ENCODE peak calls at places on chromosomes 4 and X, in ten cellular contexts. One of them, this sample, is unnamed.

GRCh38 chr4:184968784-184969201 is 49.5 kb upstream of the HELT start:
- DNase-seq in CD8-positive, alpha-beta memory T cell: no peak
- DNase-seq in endodermal cell: no peak
- DNase-seq in IMR-90: no peak
- DNase-seq in GM23338: no peak
- DNase-seq in heart right ventricle: peak; percentile 62
- DNase-seq in psoas muscle: peak; percentile 37
- DNase-seq in CD8-positive, alpha-beta T cell: no peak
- DNase-seq in RWPE2: no peak
- DNase-seq in suprapubic skin: no peak
- DNase-seq in this sample: no peak

GRCh38 chrX:19627533-19627932 is 112.2 kb upstream of the MAP3K15 start:
- DNase-seq in endodermal cell: no peak
- DNase-seq in GM23338: no peak
- DNase-seq in CD8-positive, alpha-beta memory T cell: no peak
- DNase-seq in psoas muscle: no peak
- DNase-seq in RWPE2: no peak
- DNase-seq in CD8-positive, alpha-beta T cell: no peak
- DNase-seq in suprapubic skin: no peak
- DNase-seq in heart right ventricle: no peak
- DNase-seq in IMR-90: peak; percentile 13
- DNase-seq in this sample: peak; percentile 28

GRCh38 chrX:153647461-153648357 is 706 bp downstream of the DUSP9 start:
- DNase-seq in CD8-positive, alpha-beta memory T cell: no peak
- DNase-seq in psoas muscle: no peak
- DNase-seq in endodermal cell: peak; percentile 47
- DNase-seq in heart right ventricle: no peak
- DNase-seq in suprapubic skin: peak; percentile 58
- DNase-seq in CD8-positive, alpha-beta T cell: no peak
- DNase-seq in GM23338: no peak
- DNase-seq in IMR-90: no peak
- DNase-seq in RWPE2: peak; percentile 22
- DNase-seq in this sample: no peak

GRCh38 chr4:109985993-109986640 is 73.4 kb downstream of the EGF start:
- DNase-seq in heart right ventricle: no peak
- DNase-seq in suprapubic skin: no peak
- DNase-seq in GM23338: no peak
- DNase-seq in IMR-90: no peak
- DNase-seq in CD8-positive, alpha-beta T cell: no peak
- DNase-seq in endodermal cell: no peak
- DNase-seq in RWPE2: no peak
- DNase-seq in CD8-positive, alpha-beta memory T cell: no peak
- DNase-seq in psoas muscle: no peak
- DNase-seq in this sample: peak; percentile 73

GRCh38 chrX:39903937-39904336 is 193.8 kb downstream of the BCOR start:
- DNase-seq in CD8-positive, alpha-beta T cell: no peak
- DNase-seq in IMR-90: peak; percentile 44
- DNase-seq in psoas muscle: no peak
- DNase-seq in suprapubic skin: no peak
- DNase-seq in GM23338: no peak
- DNase-seq in CD8-positive, alpha-beta memory T cell: no peak
- DNase-seq in RWPE2: no peak
- DNase-seq in endodermal cell: no peak
- DNase-seq in heart right ventricle: no peak
- DNase-seq in this sample: peak; percentile 32

GRCh38 chr4:36168127-36168898 is 76.0 kb downstream of the ARAP2 start:
- DNase-seq in endodermal cell: no peak
- DNase-seq in heart right ventricle: no peak
- DNase-seq in suprapubic skin: no peak
- DNase-seq in psoas muscle: no peak
- DNase-seq in RWPE2: no peak
- DNase-seq in CD8-positive, alpha-beta memory T cell: no peak
- DNase-seq in GM23338: no peak
- DNase-seq in IMR-90: peak; percentile 25
- DNase-seq in CD8-positive, alpha-beta T cell: no peak
- DNase-seq in this sample: no peak

GRCh38 chrX:373641-374471 is 12.9 kb downstream of the PPP2R3B start:
- DNase-seq in CD8-positive, alpha-beta memory T cell: peak; percentile 37
- DNase-seq in GM23338: peak; percentile 83
- DNase-seq in psoas muscle: no peak
- DNase-seq in CD8-positive, alpha-beta T cell: peak; percentile 26
- DNase-seq in heart right ventricle: peak; percentile 55
- DNase-seq in RWPE2: peak; percentile 76
- DNase-seq in suprapubic skin: no peak
- DNase-seq in IMR-90: peak; percentile 27
- DNase-seq in endodermal cell: peak; percentile 85
- DNase-seq in this sample: peak; percentile 66

GRCh38 chrX:3175659-3176438 is 134.6 kb downstream of the ARSF start:
- DNase-seq in CD8-positive, alpha-beta T cell: no peak
- DNase-seq in RWPE2: no peak
- DNase-seq in IMR-90: peak; percentile 56
- DNase-seq in suprapubic skin: no peak
- DNase-seq in psoas muscle: no peak
- DNase-seq in GM23338: no peak
- DNase-seq in CD8-positive, alpha-beta memory T cell: no peak
- DNase-seq in endodermal cell: no peak
- DNase-seq in heart right ventricle: no peak
- DNase-seq in this sample: peak; percentile 62

GRCh38 chr4:108425988-108426387 is 194.4 kb upstream of the RPL34 start:
- DNase-seq in suprapubic skin: no peak
- DNase-seq in CD8-positive, alpha-beta memory T cell: no peak
- DNase-seq in heart right ventricle: no peak
- DNase-seq in CD8-positive, alpha-beta T cell: no peak
- DNase-seq in GM23338: no peak
- DNase-seq in RWPE2: no peak
- DNase-seq in IMR-90: peak; percentile 94
- DNase-seq in psoas muscle: no peak
- DNase-seq in endodermal cell: no peak
- DNase-seq in this sample: peak; percentile 66

GRCh38 chr4:155403886-155404285 is 27.1 kb upstream of the MAP9 start:
- DNase-seq in IMR-90: peak; percentile 72
- DNase-seq in RWPE2: no peak
- DNase-seq in suprapubic skin: no peak
- DNase-seq in GM23338: peak; percentile 56
- DNase-seq in heart right ventricle: no peak
- DNase-seq in endodermal cell: no peak
- DNase-seq in CD8-positive, alpha-beta memory T cell: no peak
- DNase-seq in psoas muscle: no peak
- DNase-seq in CD8-positive, alpha-beta T cell: no peak
- DNase-seq in this sample: peak; percentile 86

GRCh38 chr4:118270492-118270891 is 82.3 kb downstream of the PRSS12 start:
- DNase-seq in RWPE2: no peak
- DNase-seq in IMR-90: peak; percentile 66
- DNase-seq in CD8-positive, alpha-beta T cell: no peak
- DNase-seq in CD8-positive, alpha-beta memory T cell: peak; percentile 34
- DNase-seq in heart right ventricle: no peak
- DNase-seq in psoas muscle: no peak
- DNase-seq in endodermal cell: no peak
- DNase-seq in GM23338: peak; percentile 78
- DNase-seq in suprapubic skin: no peak
- DNase-seq in this sample: peak; percentile 83

GRCh38 chr4:75710246-75710645 is 14.1 kb upstream of the USO1 start:
- DNase-seq in IMR-90: no peak
- DNase-seq in CD8-positive, alpha-beta T cell: no peak
- DNase-seq in endodermal cell: peak; percentile 3
- DNase-seq in GM23338: no peak
- DNase-seq in suprapubic skin: no peak
- DNase-seq in CD8-positive, alpha-beta memory T cell: no peak
- DNase-seq in RWPE2: no peak
- DNase-seq in heart right ventricle: no peak
- DNase-seq in psoas muscle: no peak
- DNase-seq in this sample: no peak

GRCh38 chrX:14030248-14030592 is 528 bp upstream of the GEMIN8 start:
- DNase-seq in IMR-90: peak; percentile 64
- DNase-seq in CD8-positive, alpha-beta T cell: no peak
- DNase-seq in psoas muscle: no peak
- DNase-seq in heart right ventricle: no peak
- DNase-seq in RWPE2: no peak
- DNase-seq in endodermal cell: no peak
- DNase-seq in GM23338: no peak
- DNase-seq in CD8-positive, alpha-beta memory T cell: no peak
- DNase-seq in suprapubic skin: no peak
- DNase-seq in this sample: peak; percentile 62

GRCh38 chr4:112266823-112267222 is 18.9 kb downstream of the TIFA start:
- DNase-seq in CD8-positive, alpha-beta memory T cell: no peak
- DNase-seq in GM23338: peak; percentile 39
- DNase-seq in psoas muscle: no peak
- DNase-seq in endodermal cell: no peak
- DNase-seq in RWPE2: no peak
- DNase-seq in IMR-90: peak; percentile 52
- DNase-seq in suprapubic skin: no peak
- DNase-seq in CD8-positive, alpha-beta T cell: no peak
- DNase-seq in heart right ventricle: no peak
- DNase-seq in this sample: peak; percentile 69

GRCh38 chr4:7050481-7051143 is 7.4 kb downstream of the TADA2B start:
- DNase-seq in RWPE2: no peak
- DNase-seq in CD8-positive, alpha-beta T cell: no peak
- DNase-seq in endodermal cell: no peak
- DNase-seq in suprapubic skin: no peak
- DNase-seq in IMR-90: no peak
- DNase-seq in psoas muscle: no peak
- DNase-seq in heart right ventricle: no peak
- DNase-seq in GM23338: no peak
- DNase-seq in CD8-positive, alpha-beta memory T cell: no peak
- DNase-seq in this sample: no peak

GRCh38 chr4:157459789-157460188 is 239.3 kb downstream of the GRIA2 start:
- DNase-seq in GM23338: no peak
- DNase-seq in endodermal cell: no peak
- DNase-seq in suprapubic skin: no peak
- DNase-seq in psoas muscle: no peak
- DNase-seq in CD8-positive, alpha-beta T cell: no peak
- DNase-seq in IMR-90: no peak
- DNase-seq in heart right ventricle: no peak
- DNase-seq in CD8-positive, alpha-beta memory T cell: no peak
- DNase-seq in RWPE2: no peak
- DNase-seq in this sample: no peak

GRCh38 chr4:103054030-103054429 is 22.5 kb downstream of the SLC9B2 start:
- DNase-seq in GM23338: no peak
- DNase-seq in CD8-positive, alpha-beta T cell: no peak
- DNase-seq in heart right ventricle: no peak
- DNase-seq in IMR-90: no peak
- DNase-seq in psoas muscle: peak; percentile 29
- DNase-seq in RWPE2: no peak
- DNase-seq in CD8-positive, alpha-beta memory T cell: no peak
- DNase-seq in suprapubic skin: no peak
- DNase-seq in endodermal cell: no peak
- DNase-seq in this sample: no peak

GRCh38 chr4:76738081-76738931 is 159.6 kb downstream of the SOWAHB start:
- DNase-seq in CD8-positive, alpha-beta T cell: no peak
- DNase-seq in CD8-positive, alpha-beta memory T cell: no peak
- DNase-seq in psoas muscle: no peak
- DNase-seq in IMR-90: peak; percentile 92
- DNase-seq in suprapubic skin: no peak
- DNase-seq in endodermal cell: no peak
- DNase-seq in RWPE2: no peak
- DNase-seq in heart right ventricle: no peak
- DNase-seq in GM23338: no peak
- DNase-seq in this sample: peak; percentile 76
- H3K4me1 ChIP-seq in CD8-positive, alpha-beta T cell: no peaks in the 10 kb centered on the region
- H3K4me1 ChIP-seq in CD8-positive, alpha-beta memory T cell: no peaks in the 10 kb centered on the region
- H3K4me1 ChIP-seq in psoas muscle: no peaks in the 10 kb centered on the region
- H3K4me1 ChIP-seq in IMR-90: peaks cover 36% of the 10 kb centered on the region
- H3K4me1 ChIP-seq in suprapubic skin: peaks cover 8% of the 10 kb centered on the region
- H3K4me1 ChIP-seq in endodermal cell: peaks cover 3% of the 10 kb centered on the region
- H3K4me1 ChIP-seq in RWPE2: no peaks in the 10 kb centered on the region
- H3K4me1 ChIP-seq in heart right ventricle: peaks cover 15% of the 10 kb centered on the region
- H3K4me1 ChIP-seq in GM23338: no peaks in the 10 kb centered on the region
- H3K4me1 ChIP-seq in this sample: peaks cover 35% of the 10 kb centered on the region

DNA sequence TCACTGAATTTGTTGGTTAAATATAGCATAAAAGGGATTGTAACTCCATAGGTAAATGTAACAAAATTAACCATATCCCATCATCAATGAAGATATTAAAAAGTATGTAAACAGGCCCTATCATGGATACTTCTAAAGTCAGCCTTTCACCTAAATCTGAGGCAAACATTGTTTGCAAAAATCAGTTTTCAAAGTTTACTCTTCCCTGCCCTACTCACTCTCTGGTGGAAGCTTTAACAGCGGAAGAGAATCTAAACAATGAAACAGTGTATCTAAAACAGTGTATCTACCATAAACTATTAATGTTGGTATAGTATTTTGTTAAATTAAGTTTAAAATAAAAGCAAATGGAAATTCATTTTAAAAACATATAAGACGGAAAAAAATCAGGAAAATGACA is 21.1 kb downstream of the SMIM14 start:
- DNase-seq in GM23338: no peak
- DNase-seq in heart right ventricle: no peak
- DNase-seq in endodermal cell: no peak
- DNase-seq in psoas muscle: no peak
- DNase-seq in CD8-positive, alpha-beta T cell: no peak
- DNase-seq in suprapubic skin: no peak
- DNase-seq in RWPE2: no peak
- DNase-seq in CD8-positive, alpha-beta memory T cell: no peak
- DNase-seq in IMR-90: no peak
- DNase-seq in this sample: no peak
- H3K4me1 ChIP-seq in GM23338: peaks cover 13% of the 10 kb centered on the region
- H3K4me1 ChIP-seq in heart right ventricle: peaks cover 29% of the 10 kb centered on the region
- H3K4me1 ChIP-seq in endodermal cell: no peaks in the 10 kb centered on the region
- H3K4me1 ChIP-seq in psoas muscle: peaks cover 19% of the 10 kb centered on the region
- H3K4me1 ChIP-seq in CD8-positive, alpha-beta T cell: no peaks in the 10 kb centered on the region
- H3K4me1 ChIP-seq in suprapubic skin: peaks cover 19% of the 10 kb centered on the region
- H3K4me1 ChIP-seq in RWPE2: peaks cover 42% of the 10 kb centered on the region
- H3K4me1 ChIP-seq in CD8-positive, alpha-beta memory T cell: no peaks in the 10 kb centered on the region
- H3K4me1 ChIP-seq in IMR-90: peaks cover 17% of the 10 kb centered on the region
- H3K4me1 ChIP-seq in this sample: peaks cover 81% of the 10 kb centered on the region

DNA sequence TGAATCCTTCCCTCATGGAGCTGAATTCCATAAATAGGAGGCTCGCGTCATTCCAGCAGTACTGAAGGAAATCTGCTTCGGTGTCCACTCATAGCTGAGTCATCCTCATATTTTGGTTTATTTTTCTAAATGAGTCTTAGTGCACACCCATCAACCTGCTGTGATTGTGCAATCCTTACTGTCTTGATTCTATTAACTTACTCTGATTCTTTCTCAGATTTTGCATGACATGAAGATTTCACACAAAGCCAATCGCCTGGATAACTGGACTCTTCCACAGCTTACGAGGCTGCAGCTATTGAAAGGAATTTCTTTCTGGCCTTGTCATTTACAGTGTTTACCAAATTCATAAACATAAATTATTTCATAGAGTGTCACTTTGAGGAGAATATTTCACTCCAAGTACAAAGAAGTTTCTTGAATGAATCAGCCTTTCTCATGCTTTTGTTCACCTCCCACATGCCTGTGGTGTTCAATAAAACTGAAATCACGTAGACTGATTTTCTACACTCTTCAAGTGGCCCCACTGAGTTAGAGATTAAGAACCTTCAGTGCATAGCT is 207.6 kb upstream of the SLITRK2 start:
- DNase-seq in psoas muscle: no peak
- DNase-seq in RWPE2: no peak
- DNase-seq in heart right ventricle: no peak
- DNase-seq in suprapubic skin: no peak
- DNase-seq in IMR-90: peak; percentile 63
- DNase-seq in GM23338: no peak
- DNase-seq in endodermal cell: no peak
- DNase-seq in CD8-positive, alpha-beta memory T cell: no peak
- DNase-seq in CD8-positive, alpha-beta T cell: no peak
- DNase-seq in this sample: peak; percentile 0
- H3K4me1 ChIP-seq in psoas muscle: no peaks in the 10 kb centered on the region
- H3K4me1 ChIP-seq in RWPE2: peaks cover 2% of the 10 kb centered on the region
- H3K4me1 ChIP-seq in heart right ventricle: no peaks in the 10 kb centered on the region
- H3K4me1 ChIP-seq in suprapubic skin: no peaks in the 10 kb centered on the region
- H3K4me1 ChIP-seq in IMR-90: no peaks in the 10 kb centered on the region
- H3K4me1 ChIP-seq in GM23338: no peaks in the 10 kb centered on the region
- H3K4me1 ChIP-seq in endodermal cell: no peaks in the 10 kb centered on the region
- H3K4me1 ChIP-seq in CD8-positive, alpha-beta memory T cell: no peaks in the 10 kb centered on the region
- H3K4me1 ChIP-seq in CD8-positive, alpha-beta T cell: no peaks in the 10 kb centered on the region
- H3K4me1 ChIP-seq in this sample: no peaks in the 10 kb centered on the region

GRCh38 chr4:77800483-77801259 is 18.5 kb downstream of the CNOT6L start:
- DNase-seq in GM23338: no peak
- DNase-seq in suprapubic skin: no peak
- DNase-seq in RWPE2: no peak
- DNase-seq in CD8-positive, alpha-beta memory T cell: no peak
- DNase-seq in psoas muscle: no peak
- DNase-seq in heart right ventricle: no peak
- DNase-seq in IMR-90: peak; percentile 44
- DNase-seq in CD8-positive, alpha-beta T cell: no peak
- DNase-seq in endodermal cell: no peak
- DNase-seq in this sample: peak; percentile 39
- H3K4me1 ChIP-seq in GM23338: peaks cover 23% of the 10 kb centered on the region
- H3K4me1 ChIP-seq in suprapubic skin: peaks cover 37% of the 10 kb centered on the region
- H3K4me1 ChIP-seq in RWPE2: peaks cover 4% of the 10 kb centered on the region
- H3K4me1 ChIP-seq in CD8-positive, alpha-beta memory T cell: peaks cover 78% of the 10 kb centered on the region
- H3K4me1 ChIP-seq in psoas muscle: peaks cover 55% of the 10 kb centered on the region
- H3K4me1 ChIP-seq in heart right ventricle: peaks cover 76% of the 10 kb centered on the region
- H3K4me1 ChIP-seq in IMR-90: peaks cover 4% of the 10 kb centered on the region
- H3K4me1 ChIP-seq in CD8-positive, alpha-beta T cell: peaks cover 73% of the 10 kb centered on the region
- H3K4me1 ChIP-seq in endodermal cell: no peaks in the 10 kb centered on the region
- H3K4me1 ChIP-seq in this sample: peaks cover 28% of the 10 kb centered on the region